ENCODE peak calls at places on chromosome 14, in ten cellular contexts. One of them, this sample, is unnamed.

GRCh38 chr14:50260511-50260910 is 29.1 kb upstream of the SOS2 start:
- DNase-seq in IMR-90: peak; percentile 52
- DNase-seq in GM06990: no peak
- DNase-seq in foreskin keratinocyte: no peak
- DNase-seq in astrocyte of the spinal cord: peak; percentile 39
- DNase-seq in OCI-LY7: peak; percentile 58
- DNase-seq in transverse colon: no peak
- DNase-seq in mesothelial cell of epicardium: no peak
- DNase-seq in tibial artery: no peak
- DNase-seq in psoas muscle: no peak
- DNase-seq in this sample: peak; percentile 47

GRCh38 chr14:99188721-99189120 is 83.3 kb downstream of the BCL11B start:
- DNase-seq in psoas muscle: no peak
- DNase-seq in GM06990: no peak
- DNase-seq in tibial artery: no peak
- DNase-seq in transverse colon: no peak
- DNase-seq in IMR-90: no peak
- DNase-seq in mesothelial cell of epicardium: no peak
- DNase-seq in astrocyte of the spinal cord: no peak
- DNase-seq in foreskin keratinocyte: no peak
- DNase-seq in OCI-LY7: no peak
- DNase-seq in this sample: no peak

GRCh38 chr14:93832665-93833064 is 44.4 kb upstream of the PRIMA1 start:
- DNase-seq in astrocyte of the spinal cord: no peak
- DNase-seq in psoas muscle: no peak
- DNase-seq in IMR-90: no peak
- DNase-seq in OCI-LY7: no peak
- DNase-seq in GM06990: no peak
- DNase-seq in transverse colon: no peak
- DNase-seq in tibial artery: no peak
- DNase-seq in mesothelial cell of epicardium: no peak
- DNase-seq in foreskin keratinocyte: no peak
- DNase-seq in this sample: no peak

GRCh38 chr14:36505193-36505815 is 14.7 kb downstream of the NKX2-1 start:
- DNase-seq in transverse colon: no peak
- DNase-seq in GM06990: no peak
- DNase-seq in IMR-90: no peak
- DNase-seq in mesothelial cell of epicardium: no peak
- DNase-seq in foreskin keratinocyte: no peak
- DNase-seq in tibial artery: no peak
- DNase-seq in astrocyte of the spinal cord: no peak
- DNase-seq in psoas muscle: no peak
- DNase-seq in OCI-LY7: no peak
- DNase-seq in this sample: no peak

GRCh38 chr14:31090872-31091764 is 64.9 kb upstream of the STRN3 start:
- DNase-seq in GM06990: no peak
- DNase-seq in tibial artery: peak; percentile 82
- DNase-seq in psoas muscle: no peak
- DNase-seq in OCI-LY7: no peak
- DNase-seq in astrocyte of the spinal cord: peak; percentile 76
- DNase-seq in mesothelial cell of epicardium: no peak
- DNase-seq in foreskin keratinocyte: peak; percentile 66
- DNase-seq in IMR-90: peak; percentile 97
- DNase-seq in transverse colon: peak; percentile 20
- DNase-seq in this sample: no peak

GRCh38 chr14:105309371-105309770 is 5.2 kb upstream of the PACS2 start:
- DNase-seq in mesothelial cell of epicardium: no peak
- DNase-seq in tibial artery: no peak
- DNase-seq in foreskin keratinocyte: no peak
- DNase-seq in transverse colon: no peak
- DNase-seq in astrocyte of the spinal cord: no peak
- DNase-seq in IMR-90: no peak
- DNase-seq in psoas muscle: no peak
- DNase-seq in GM06990: no peak
- DNase-seq in OCI-LY7: no peak
- DNase-seq in this sample: no peak

GRCh38 chr14:68922201-68922613 is 56.9 kb downstream of the ACTN1 start:
- DNase-seq in foreskin keratinocyte: no peak
- DNase-seq in psoas muscle: peak; percentile 44
- DNase-seq in mesothelial cell of epicardium: no peak
- DNase-seq in astrocyte of the spinal cord: no peak
- DNase-seq in transverse colon: no peak
- DNase-seq in OCI-LY7: no peak
- DNase-seq in IMR-90: no peak
- DNase-seq in GM06990: no peak
- DNase-seq in tibial artery: no peak
- DNase-seq in this sample: no peak

GRCh38 chr14:60565211-60565610 is 56.3 kb downstream of the SIX6 start:
- DNase-seq in GM06990: no peak
- DNase-seq in foreskin keratinocyte: no peak
- DNase-seq in IMR-90: peak; percentile 62
- DNase-seq in mesothelial cell of epicardium: no peak
- DNase-seq in transverse colon: no peak
- DNase-seq in tibial artery: no peak
- DNase-seq in astrocyte of the spinal cord: peak; percentile 85
- DNase-seq in psoas muscle: no peak
- DNase-seq in OCI-LY7: peak; percentile 50
- DNase-seq in this sample: no peak

GRCh38 chr14:97077253-97077653 is 280.1 kb downstream of the VRK1 start:
- DNase-seq in tibial artery: peak; percentile 58
- DNase-seq in foreskin keratinocyte: peak; percentile 14
- DNase-seq in astrocyte of the spinal cord: peak; percentile 94
- DNase-seq in psoas muscle: no peak
- DNase-seq in OCI-LY7: no peak
- DNase-seq in IMR-90: no peak
- DNase-seq in mesothelial cell of epicardium: no peak
- DNase-seq in GM06990: peak; percentile 24
- DNase-seq in transverse colon: peak; percentile 37
- DNase-seq in this sample: no peak

GRCh38 chr14:104977681-104978647 is at the start of gene AHNAK2:
- DNase-seq in astrocyte of the spinal cord: peak; percentile 71
- DNase-seq in tibial artery: peak; percentile 55
- DNase-seq in IMR-90: peak; percentile 67
- DNase-seq in foreskin keratinocyte: no peak
- DNase-seq in GM06990: peak; percentile 66
- DNase-seq in mesothelial cell of epicardium: peak; percentile 72
- DNase-seq in psoas muscle: peak; percentile 83
- DNase-seq in transverse colon: peak; percentile 79
- DNase-seq in OCI-LY7: no peak
- DNase-seq in this sample: peak; percentile 70

GRCh38 chr14:83483063-83483462 is 1949.4 kb upstream of the SEL1L start:
- DNase-seq in IMR-90: peak; percentile 79
- DNase-seq in tibial artery: no peak
- DNase-seq in GM06990: no peak
- DNase-seq in psoas muscle: no peak
- DNase-seq in astrocyte of the spinal cord: peak; percentile 28
- DNase-seq in foreskin keratinocyte: no peak
- DNase-seq in transverse colon: no peak
- DNase-seq in OCI-LY7: no peak
- DNase-seq in mesothelial cell of epicardium: no peak
- DNase-seq in this sample: no peak

DNA sequence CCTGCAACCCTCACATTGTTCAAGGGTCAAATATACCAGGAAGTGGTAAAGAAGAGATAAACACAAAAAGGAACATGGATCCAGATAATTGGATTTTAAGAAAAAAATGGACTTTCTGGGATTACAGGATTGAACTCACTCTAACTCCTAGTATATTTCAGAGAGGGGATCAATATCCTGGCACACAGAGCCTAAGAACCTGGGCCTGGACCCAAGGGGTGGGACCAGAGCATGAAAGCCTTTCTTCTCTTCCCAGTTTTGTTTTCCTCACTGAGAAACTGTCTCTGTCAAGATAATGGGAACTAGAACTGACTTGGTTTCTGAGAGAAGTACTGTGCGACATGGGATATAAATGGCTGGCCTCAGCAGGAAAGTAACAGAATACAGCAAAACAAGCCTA is 422.8 kb upstream of the STXBP6 start:
- DNase-seq in astrocyte of the spinal cord: no peak
- DNase-seq in OCI-LY7: no peak
- DNase-seq in transverse colon: no peak
- DNase-seq in IMR-90: no peak
- DNase-seq in mesothelial cell of epicardium: no peak
- DNase-seq in foreskin keratinocyte: no peak
- DNase-seq in psoas muscle: no peak
- DNase-seq in GM06990: no peak
- DNase-seq in tibial artery: no peak
- DNase-seq in this sample: no peak
- TF ChIP-seq CTCF in astrocyte of the spinal cord: no peak
- TF ChIP-seq CTCF in OCI-LY7: no peak
- TF ChIP-seq CTCF in transverse colon: no peak
- TF ChIP-seq CTCF in IMR-90: no peak
- TF ChIP-seq CTCF in mesothelial cell of epicardium: no peak
- TF ChIP-seq CTCF in foreskin keratinocyte: no peak
- TF ChIP-seq CTCF in psoas muscle: no peak
- TF ChIP-seq CTCF in GM06990: no peak
- TF ChIP-seq CTCF in tibial artery: no peak
- TF ChIP-seq CTCF in this sample: no peak

DNA sequence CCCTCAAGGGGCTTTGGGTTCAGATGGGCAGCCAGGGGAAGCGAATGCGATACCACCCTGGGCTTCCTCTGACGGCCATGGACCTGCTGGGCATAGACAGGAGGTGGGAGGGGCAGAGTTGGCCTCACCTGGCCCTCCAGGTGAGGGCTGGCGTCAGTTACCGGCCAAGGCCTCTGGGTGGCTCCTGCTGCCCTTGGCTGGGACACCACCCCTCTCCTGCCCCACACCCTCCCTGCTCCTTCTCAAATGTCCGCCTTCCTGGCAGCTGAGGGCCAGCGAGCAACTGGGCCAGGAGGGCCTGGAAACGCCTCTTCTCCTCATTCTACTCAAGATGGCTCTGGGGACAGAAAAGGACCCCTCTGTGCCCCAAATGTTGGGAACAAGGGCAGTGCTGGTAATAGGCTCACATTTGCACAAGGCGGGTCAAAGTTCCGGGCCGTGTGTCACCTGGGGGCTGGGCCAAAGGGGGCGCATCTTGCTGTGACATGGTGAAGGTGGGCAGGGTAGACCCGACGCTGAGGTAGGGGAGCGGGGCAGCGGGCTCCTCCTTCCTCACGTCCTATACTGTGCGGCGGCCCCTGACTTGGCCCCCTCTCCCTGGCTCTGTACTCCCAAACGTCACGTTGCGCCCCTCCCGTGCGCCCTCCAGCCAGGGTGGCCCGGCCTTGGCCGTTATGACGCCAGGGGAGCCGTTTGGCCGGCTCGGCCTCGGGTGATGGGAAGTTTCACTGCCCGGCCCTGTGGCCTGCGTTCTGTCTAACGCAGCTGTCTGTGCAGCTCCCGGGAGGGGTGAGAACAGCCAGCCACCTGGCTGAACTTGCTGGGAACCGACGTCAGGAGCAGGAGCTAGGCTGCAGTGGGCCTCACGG is 18.1 kb upstream of the DLK1 start:
- DNase-seq in tibial artery: no peak
- DNase-seq in astrocyte of the spinal cord: peak; percentile 34
- DNase-seq in transverse colon: peak; percentile 56
- DNase-seq in GM06990: no peak
- DNase-seq in foreskin keratinocyte: no peak
- DNase-seq in psoas muscle: peak; percentile 75
- DNase-seq in mesothelial cell of epicardium: peak; percentile 52
- DNase-seq in IMR-90: peak; percentile 22
- DNase-seq in OCI-LY7: no peak
- DNase-seq in this sample: no peak
- TF ChIP-seq CTCF in tibial artery: no peak
- TF ChIP-seq CTCF in astrocyte of the spinal cord: no peak
- TF ChIP-seq CTCF in transverse colon: peak; percentile 37
- TF ChIP-seq CTCF in GM06990: no peak
- TF ChIP-seq CTCF in foreskin keratinocyte: peak; percentile 50
- TF ChIP-seq CTCF in psoas muscle: no peak
- TF ChIP-seq CTCF in mesothelial cell of epicardium: no peak
- TF ChIP-seq CTCF in IMR-90: no peak
- TF ChIP-seq CTCF in OCI-LY7: peak; percentile 27
- TF ChIP-seq CTCF in this sample: no peak

DNA sequence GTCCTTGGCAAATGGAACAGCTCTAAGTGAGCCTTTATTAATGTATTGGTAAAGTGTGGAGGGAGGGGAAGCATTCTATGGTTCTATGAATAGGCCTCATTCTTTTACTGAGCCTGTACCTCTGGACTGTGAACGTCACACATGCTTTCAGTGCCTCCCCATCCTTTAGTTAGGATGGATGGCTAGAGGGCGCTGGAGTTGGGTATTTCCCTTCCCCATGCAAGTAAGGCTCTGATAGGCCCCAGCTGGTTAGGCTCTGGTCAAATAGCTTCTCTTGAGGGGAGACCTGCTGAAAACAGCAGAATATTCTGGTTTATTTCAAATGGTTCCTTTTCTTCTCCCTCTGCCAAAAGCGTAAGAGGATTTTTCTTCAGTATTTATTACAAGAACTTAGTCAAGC is 860.9 kb upstream of the MDGA2 start:
- DNase-seq in transverse colon: no peak
- DNase-seq in IMR-90: no peak
- DNase-seq in GM06990: no peak
- DNase-seq in mesothelial cell of epicardium: no peak
- DNase-seq in astrocyte of the spinal cord: no peak
- DNase-seq in tibial artery: no peak
- DNase-seq in psoas muscle: no peak
- DNase-seq in OCI-LY7: peak; percentile 2
- DNase-seq in foreskin keratinocyte: no peak
- DNase-seq in this sample: no peak
- TF ChIP-seq CTCF in transverse colon: no peak
- TF ChIP-seq CTCF in IMR-90: no peak
- TF ChIP-seq CTCF in GM06990: no peak
- TF ChIP-seq CTCF in mesothelial cell of epicardium: no peak
- TF ChIP-seq CTCF in astrocyte of the spinal cord: no peak
- TF ChIP-seq CTCF in tibial artery: no peak
- TF ChIP-seq CTCF in psoas muscle: no peak
- TF ChIP-seq CTCF in OCI-LY7: no peak
- TF ChIP-seq CTCF in foreskin keratinocyte: peak; percentile 7
- TF ChIP-seq CTCF in this sample: no peak

DNA sequence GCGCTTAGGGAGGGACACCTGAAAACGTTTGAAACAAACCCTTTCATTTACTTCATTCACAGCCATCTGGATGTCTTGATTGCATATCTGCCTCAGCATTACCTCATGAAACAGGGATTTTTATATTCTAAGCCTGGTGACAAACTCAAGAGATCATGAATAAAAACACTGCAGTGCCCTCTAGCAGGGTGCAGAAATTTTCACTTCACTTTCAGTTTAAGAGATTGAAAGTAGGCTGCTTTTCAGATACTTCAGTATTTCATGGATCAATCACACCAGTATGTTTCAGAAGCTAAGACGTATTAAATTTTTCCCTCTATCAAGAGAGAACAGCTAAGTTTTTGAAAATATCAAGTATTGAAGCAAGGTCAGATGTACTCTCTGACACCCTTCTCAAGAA is 467.8 kb downstream of the MDGA2 start:
- DNase-seq in psoas muscle: no peak
- DNase-seq in tibial artery: no peak
- DNase-seq in astrocyte of the spinal cord: peak; percentile 14
- DNase-seq in GM06990: no peak
- DNase-seq in IMR-90: no peak
- DNase-seq in transverse colon: no peak
- DNase-seq in mesothelial cell of epicardium: no peak
- DNase-seq in OCI-LY7: no peak
- DNase-seq in foreskin keratinocyte: no peak
- DNase-seq in this sample: no peak
- TF ChIP-seq CTCF in psoas muscle: no peak
- TF ChIP-seq CTCF in tibial artery: no peak
- TF ChIP-seq CTCF in astrocyte of the spinal cord: no peak
- TF ChIP-seq CTCF in GM06990: no peak
- TF ChIP-seq CTCF in IMR-90: no peak
- TF ChIP-seq CTCF in transverse colon: no peak
- TF ChIP-seq CTCF in mesothelial cell of epicardium: no peak
- TF ChIP-seq CTCF in OCI-LY7: no peak
- TF ChIP-seq CTCF in foreskin keratinocyte: no peak
- TF ChIP-seq CTCF in this sample: no peak

GRCh38 chr14:64026600-64026999 is 173.8 kb downstream of the SYNE2 start:
- DNase-seq in psoas muscle: no peak
- DNase-seq in GM06990: no peak
- DNase-seq in foreskin keratinocyte: no peak
- DNase-seq in transverse colon: no peak
- DNase-seq in mesothelial cell of epicardium: no peak
- DNase-seq in OCI-LY7: no peak
- DNase-seq in astrocyte of the spinal cord: no peak
- DNase-seq in IMR-90: no peak
- DNase-seq in tibial artery: no peak
- DNase-seq in this sample: no peak
- TF ChIP-seq CTCF in psoas muscle: no peak
- TF ChIP-seq CTCF in GM06990: no peak
- TF ChIP-seq CTCF in foreskin keratinocyte: peak; percentile 17
- TF ChIP-seq CTCF in transverse colon: no peak
- TF ChIP-seq CTCF in mesothelial cell of epicardium: no peak
- TF ChIP-seq CTCF in OCI-LY7: no peak
- TF ChIP-seq CTCF in astrocyte of the spinal cord: no peak
- TF ChIP-seq CTCF in IMR-90: no peak
- TF ChIP-seq CTCF in tibial artery: no peak
- TF ChIP-seq CTCF in this sample: no peak

This sample was measured in B cell.